ENCODE peak calls at places on chromosomes 5 and 9, in seven cellular contexts. I, P, W, K, N, J and A are unnamed samples.

GRCh38 chr9:109012876-109013677 is at the start of gene CTNNAL1:
- DNase-seq in N (peak), I (peak), W (peak), P (peak), J (peak), K (peak), A (peak)

GRCh38 chr5:38551020-38552017 is 5.1 kb downstream of the LIFR start:
- DNase-seq in I (peak), P (no peak), N (peak), J (peak), W (no peak), K (no peak), A (peak)

GRCh38 chr5:42507451-42508092 is 84.3 kb downstream of the GHR start:
- DNase-seq in I (no peak), W (peak), J (no peak), P (peak), K (no peak), N (no peak), A (peak)

GRCh38 chr9:77827104-77827784 is 179.1 kb upstream of the GNA14 start:
- DNase-seq in I (no peak), W (no peak), J (no peak), K (no peak), P (no peak), N (no peak), A (no peak)

GRCh38 chr5:181042036-181042435 is 2.0 kb downstream of the BTNL9 start:
- DNase-seq in J (no peak), I (no peak), K (no peak), N (no peak), W (no peak), P (no peak), A (no peak)

GRCh38 chr9:123373941-123374340 is 17.9 kb downstream of the CRB2 start:
- DNase-seq in I (no peak), W (peak), K (no peak), N (peak), P (peak), J (no peak), A (peak)

GRCh38 chr9:89519393-89519805 is 21.5 kb upstream of the SEMA4D start:
- DNase-seq in N (peak), J (peak), K (no peak), W (no peak), P (no peak), I (peak), A (no peak)

GRCh38 chr9:76151267-76151666 is 243.0 kb downstream of the RFK start:
- DNase-seq in N (no peak), J (no peak), P (no peak), W (no peak), K (no peak), I (no peak), A (no peak)

GRCh38 chr9:134392900-134393299 is 66.6 kb downstream of the RXRA start:
- DNase-seq in J (no peak), K (no peak), N (no peak), P (no peak), W (no peak), I (no peak), A (no peak)

GRCh38 chr9:27276182-27277030 is 20.5 kb downstream of the EQTN start:
- DNase-seq in P (peak), J (no peak), W (no peak), N (peak), K (no peak), I (peak), A (peak)

GRCh38 chr5:144002866-144003265 is 167.6 kb downstream of the YIPF5 start:
- DNase-seq in J (no peak), I (no peak), N (no peak), P (no peak), K (no peak), W (no peak), A (no peak)

GRCh38 chr9:110126986-110127864 is 80.7 kb downstream of the C9orf152 start:
- DNase-seq in K (no peak), I (peak), N (peak), P (no peak), J (peak), W (peak), A (peak)

GRCh38 chr9:13810510-13810909 is 503.4 kb downstream of the NFIB start:
- DNase-seq in J (no peak), K (no peak), N (peak), I (no peak), W (no peak), P (no peak), A (no peak)

GRCh38 chr9:35606726-35607125 is 1.7 kb downstream of the TESK1 start:
- DNase-seq in I (no peak), W (no peak), K (no peak), P (no peak), N (no peak), J (no peak), A (no peak)

GRCh38 chr5:54401515-54401914 is 54.0 kb upstream of the HSPB3 start:
- DNase-seq in P (no peak), J (no peak), K (no peak), W (no peak), I (no peak), N (no peak), A (no peak)

GRCh38 chr9:127612993-127613954 is 1.2 kb downstream of the STXBP1 start:
- DNase-seq in J (peak), K (peak), N (peak), P (no peak), I (peak), W (peak), A (peak)

GRCh38 chr5:177434437-177434836 is 8.0 kb downstream of the GRK6 start:
- DNase-seq in J (no peak), W (no peak), K (no peak), N (no peak), I (no peak), P (no peak), A (no peak)

GRCh38 chr9:28620661-28621060 is 1047.4 kb upstream of the C9orf72 start:
- DNase-seq in N (no peak), P (no peak), K (no peak), I (no peak), J (no peak), W (no peak), A (no peak)
- H3K4me2 ChIP-seq in N (no peak), P (no peak), K (no peak), I (no peak), J (no peak), W (no peak), A (no peak)

GRCh38 chr5:55933377-55934116 is 61.2 kb downstream of the IL6ST start:
- DNase-seq in J (no peak), N (peak), W (no peak), P (no peak), I (no peak), K (no peak), A (no peak)
- H2AK5ac ChIP-seq in J (no peak), N (peak), W (no peak), P (no peak), I (no peak), K (no peak), A (no peak)

DNA sequence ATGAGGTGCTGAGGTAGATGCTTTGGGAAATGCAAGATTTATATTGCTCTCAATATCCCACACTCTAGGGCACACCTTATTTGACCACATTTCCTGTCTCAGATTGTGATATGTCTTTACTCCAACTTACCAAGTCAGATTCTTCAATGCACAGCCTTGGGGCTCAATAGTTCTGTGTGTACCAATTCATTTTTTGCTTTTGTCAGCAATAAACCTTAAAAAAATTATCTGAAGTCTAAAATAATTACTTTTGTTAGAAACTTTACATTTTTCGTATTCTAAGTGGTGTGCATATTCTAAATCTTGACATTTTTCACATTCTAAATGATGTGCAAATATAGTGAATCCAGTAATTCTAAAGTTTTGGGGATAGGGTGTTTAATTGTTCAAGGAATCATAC is 447.5 kb upstream of the COX7C start:
- DNase-seq in P (no peak), K (no peak), N (no peak), J (no peak), W (no peak), I (no peak), A (no peak)
- H3K4me2 ChIP-seq in P (no peak), K (no peak), N (no peak), J (no peak), W (no peak), I (no peak), A (no peak)

GRCh38 chr5:73716284-73716808 is 90.3 kb downstream of the ARHGEF28 start:
- DNase-seq in P (no peak), J (no peak), K (no peak), I (no peak), W (no peak), N (no peak), A (no peak)

GRCh38 chr5:73718762-73719161 is 92.8 kb downstream of the ARHGEF28 start:
- DNase-seq in K (no peak), N (no peak), P (no peak), J (no peak), W (no peak), I (no peak), A (no peak)

GRCh38 chr5:73722224-73722623 is 96.2 kb downstream of the ARHGEF28 start:
- DNase-seq in K (no peak), P (no peak), N (peak), I (peak), J (no peak), W (no peak), A (no peak)

DNA sequence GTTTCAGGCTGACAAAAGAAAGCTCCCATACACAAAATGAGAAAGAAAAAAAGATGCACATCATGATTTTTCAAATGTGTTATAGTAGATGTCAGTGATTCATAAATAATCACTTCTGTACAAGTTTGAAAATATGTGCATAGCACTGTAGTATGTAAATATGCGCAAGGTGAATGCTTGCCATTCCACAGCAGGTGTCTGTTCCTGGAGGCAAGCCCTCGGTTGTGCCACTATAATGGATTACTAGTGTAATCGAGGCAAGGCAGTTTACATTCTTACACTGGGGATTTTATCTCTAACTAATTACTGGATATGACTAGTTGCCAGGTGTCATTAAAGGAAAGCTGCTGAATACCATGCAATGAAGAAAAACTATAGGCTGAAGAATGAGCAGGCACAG is 93.6 kb downstream of the ARHGEF28 start:
- DNase-seq in N (no peak), J (peak), I (no peak), K (no peak), P (no peak), W (no peak), A (no peak)
- H2AK5ac ChIP-seq in N (no peak), J (no peak), I (no peak), K (no peak), P (no peak), W (no peak), A (no peak)

GRCh38 chr5:3301316-3301715 is 294.3 kb upstream of the IRX1 start:
- DNase-seq in K (no peak), W (no peak), P (no peak), I (no peak), N (no peak), J (no peak), A (no peak)

GRCh38 chr5:3299441-3299840 is 296.2 kb upstream of the IRX1 start:
- DNase-seq in W (no peak), N (no peak), K (no peak), I (no peak), J (no peak), P (no peak), A (no peak)

GRCh38 chr5:3303777-3304176 is 291.9 kb upstream of the IRX1 start:
- DNase-seq in N (no peak), W (no peak), I (no peak), J (no peak), P (no peak), K (no peak), A (no peak)

GRCh38 chr5:3304346-3304745 is 291.3 kb upstream of the IRX1 start:
- DNase-seq in W (no peak), I (no peak), P (no peak), J (no peak), K (no peak), N (no peak), A (no peak)

GRCh38 chr5:3302228-3302627 is 293.4 kb upstream of the IRX1 start:
- DNase-seq in P (no peak), J (no peak), W (no peak), N (no peak), I (no peak), K (no peak), A (no peak)
- H3K4me2 ChIP-seq in P (no peak), J (no peak), W (no peak), N (no peak), I (no peak), K (no peak), A (no peak)

GRCh38 chr5:174448662-174449061 is 275.7 kb upstream of the MSX2 start:
- DNase-seq in I (peak), K (no peak), P (no peak), N (no peak), W (no peak), J (no peak), A (peak)

GRCh38 chr5:174448041-174448440 is 276.3 kb upstream of the MSX2 start:
- DNase-seq in J (no peak), N (no peak), W (no peak), K (no peak), I (no peak), P (no peak), A (peak)

GRCh38 chr5:174446446-174446845 is 277.9 kb upstream of the MSX2 start:
- DNase-seq in J (peak), W (no peak), N (no peak), I (no peak), K (no peak), P (no peak), A (peak)

GRCh38 chr5:174446988-174447387 is 277.4 kb upstream of the MSX2 start:
- DNase-seq in N (no peak), K (no peak), I (peak), W (no peak), P (no peak), J (no peak), A (no peak)

GRCh38 chr5:174444791-174445190 is 279.6 kb upstream of the MSX2 start:
- DNase-seq in N (no peak), P (no peak), K (no peak), J (no peak), I (no peak), W (no peak), A (no peak)
- H2AK5ac ChIP-seq in N (no peak), P (no peak), K (no peak), J (peak), I (no peak), W (no peak), A (no peak)